ENCODE peak calls at places on chromosomes 5 and 9, in ten cellular contexts. S is heart left ventricle, L is IMR-90, E is H1, K is HCT116, I is transverse colon, D is tibial nerve, H is body of pancreas, M is suprapubic skin, U is A549. Q is an unnamed sample. For H3K4me1, the result is how much of the 10 kb centered on the place peaks cover.

GRCh38 chr9:33229359-33230120 is 10.4 kb upstream of the SPINK4 start:
- DNase-seq in M (peak), I (peak), H (peak), E (no peak), U (peak), D (no peak), S (no peak), K (peak), L (no peak), Q (no peak)

GRCh38 chr9:101582593-101582992 is 12.2 kb downstream of the PPP3R2 start:
- DNase-seq in K (no peak), I (no peak), U (peak), D (no peak), S (no peak), L (peak), H (no peak), M (no peak), E (no peak), Q (no peak)

GRCh38 chr9:84711936-84712335 is 42.4 kb downstream of the NTRK2 start:
- DNase-seq in K (no peak), U (peak), L (no peak), S (no peak), I (peak), D (peak), E (no peak), H (peak), M (no peak), Q (no peak)

GRCh38 chr5:90134892-90135291 is 274.7 kb downstream of the CETN3 start:
- DNase-seq in S (peak), H (no peak), E (no peak), M (no peak), K (no peak), I (peak), D (peak), U (no peak), L (peak), Q (peak)

GRCh38 chr5:150601774-150602345 is 38.6 kb upstream of the SYNPO start:
- DNase-seq in L (no peak), K (no peak), S (peak), U (no peak), I (no peak), E (no peak), H (no peak), M (no peak), D (no peak), Q (no peak)

GRCh38 chr5:141369994-141370848 is at the start of gene PCDHGB3:
- DNase-seq in S (no peak), I (peak), E (no peak), M (no peak), U (peak), D (no peak), H (peak), K (no peak), L (peak), Q (no peak)

GRCh38 chr9:2180704-2181103 is 165.6 kb downstream of the SMARCA2 start:
- DNase-seq in H (no peak), U (no peak), M (no peak), K (no peak), D (no peak), S (no peak), E (no peak), I (no peak), L (peak), Q (no peak)

GRCh38 chr5:16072616-16073015 is 107.0 kb downstream of the MARCHF11 start:
- DNase-seq in E (no peak), L (no peak), U (no peak), D (no peak), I (no peak), M (no peak), S (no peak), H (no peak), K (no peak), Q (no peak)

GRCh38 chr9:135487281-135488012 is 7.9 kb downstream of the PPP1R26 start:
- DNase-seq in D (no peak), I (no peak), K (no peak), E (no peak), U (no peak), M (no peak), L (no peak), S (peak), H (no peak), Q (no peak)

GRCh38 chr5:132386644-132387286 is 17.3 kb downstream of the SLC22A5 start:
- DNase-seq in U (peak), M (peak), S (peak), I (peak), K (peak), E (no peak), D (peak), L (peak), H (peak), Q (peak)

GRCh38 chr5:32865475-32865874 is 154.4 kb downstream of the NPR3 start:
- DNase-seq in L (peak), H (no peak), D (no peak), E (no peak), K (no peak), M (no peak), U (no peak), S (no peak), I (no peak), Q (no peak)

GRCh38 chr5:113487411-113487778 is 858 bp downstream of the MCC start:
- DNase-seq in M (no peak), S (peak), L (peak), K (peak), U (peak), D (no peak), H (no peak), E (no peak), I (no peak), Q (peak)

GRCh38 chr5:152329896-152330295 is 75.2 kb downstream of the NMUR2 start:
- DNase-seq in U (no peak), L (no peak), E (no peak), S (no peak), H (no peak), K (no peak), M (no peak), D (no peak), I (no peak), Q (no peak)

GRCh38 chr9:106859957-106860715 is 2.8 kb upstream of the ZNF462 start:
- DNase-seq in I (peak), K (peak), M (peak), L (no peak), E (no peak), H (peak), D (no peak), U (peak), S (peak), Q (peak)

GRCh38 chr5:1521671-1522600 is 1.8 kb downstream of the LPCAT1 start:
- DNase-seq in S (peak), H (peak), D (peak), L (peak), I (peak), M (peak), E (no peak), K (no peak), U (no peak), Q (peak)

GRCh38 chr5:133238426-133239205 is 186.8 kb downstream of the HSPA4 start:
- DNase-seq in H (no peak), D (no peak), K (no peak), S (peak), M (peak), E (no peak), L (no peak), U (no peak), I (no peak), Q (no peak)

GRCh38 chr5:126920291-126920690 is 110.1 kb downstream of the MARCHF3 start:
- DNase-seq in K (no peak), H (no peak), M (no peak), E (no peak), U (no peak), D (no peak), L (peak), S (no peak), I (no peak), Q (no peak)

GRCh38 chr5:118967059-118967508 is 21.3 kb downstream of the DTWD2 start:
- DNase-seq in U (no peak), H (no peak), E (no peak), M (no peak), L (no peak), S (no peak), I (no peak), D (no peak), K (no peak), Q (no peak)

GRCh38 chr5:42952575-42952974 is 87.5 kb downstream of the ANXA2R start:
- DNase-seq in L (no peak), D (no peak), S (no peak), K (no peak), I (no peak), E (no peak), U (no peak), H (no peak), M (no peak), Q (no peak)

GRCh38 chr9:130042931-130043653 is at the start of gene FNBP1:
- DNase-seq in U (peak), L (peak), E (peak), I (peak), M (peak), H (peak), S (peak), D (peak), K (no peak), Q (peak)

GRCh38 chr5:79200573-79201183 is 35.3 kb upstream of the JMY start:
- DNase-seq in I (no peak), K (no peak), S (no peak), M (no peak), L (peak), U (peak), H (no peak), E (no peak), D (no peak), Q (no peak)

GRCh38 chr9:21381752-21382339 is 3.4 kb downstream of the IFNA2 start:
- DNase-seq in M (no peak), I (no peak), L (no peak), K (no peak), U (peak), S (no peak), E (no peak), H (no peak), D (no peak), Q (no peak)

GRCh38 chr9:81968026-81968425 is 20.5 kb upstream of the SPATA31D1 start:
- DNase-seq in E (no peak), U (no peak), M (no peak), L (no peak), I (no peak), S (no peak), D (no peak), H (no peak), K (no peak), Q (no peak)

GRCh38 chr9:83472221-83472665 is 66.0 kb downstream of the FRMD3 start:
- DNase-seq in L (peak), D (no peak), M (no peak), E (no peak), S (no peak), I (peak), K (no peak), U (peak), H (no peak), Q (no peak)

GRCh38 chr5:181200816-181201215 is 4.2 kb downstream of the TRIM7 start:
- DNase-seq in U (no peak), K (no peak), L (no peak), M (no peak), H (no peak), D (no peak), I (no peak), E (no peak), S (no peak), Q (no peak)

GRCh38 chr5:55031492-55031891 is 7.4 kb downstream of the GZMK start:
- DNase-seq in M (no peak), D (no peak), U (no peak), L (peak), S (no peak), E (no peak), I (no peak), H (no peak), K (no peak), Q (no peak)

GRCh38 chr9:38685535-38685934 is 34.4 kb downstream of the FAM240B start:
- DNase-seq in L (no peak), I (no peak), U (no peak), H (no peak), K (no peak), D (no peak), S (no peak), M (no peak), E (no peak), Q (peak)

GRCh38 chr9:38683336-38683735 is 36.6 kb downstream of the FAM240B start:
- DNase-seq in D (no peak), K (no peak), M (no peak), E (no peak), I (no peak), U (no peak), H (no peak), S (no peak), L (no peak), Q (no peak)

GRCh38 chr9:38682713-38683112 is 37.2 kb downstream of the FAM240B start:
- DNase-seq in S (no peak), M (no peak), L (peak), I (no peak), K (peak), E (no peak), U (peak), H (no peak), D (no peak), Q (no peak)

GRCh38 chr9:38680827-38681226 is 39.1 kb downstream of the FAM240B start:
- DNase-seq in H (no peak), K (no peak), U (no peak), E (no peak), S (no peak), I (no peak), L (no peak), M (no peak), D (no peak), Q (no peak)

GRCh38 chr9:38681747-38682227 is 38.1 kb downstream of the FAM240B start:
- DNase-seq in L (peak), D (no peak), H (no peak), I (no peak), M (no peak), K (no peak), U (no peak), S (no peak), E (no peak), Q (no peak)
- H3K4me1 ChIP-seq in L (under half), D (half or more), H (under half), I (under half), M (under half), K (under half), U (under half), S (under half), E (under half), Q (under half)

DNA sequence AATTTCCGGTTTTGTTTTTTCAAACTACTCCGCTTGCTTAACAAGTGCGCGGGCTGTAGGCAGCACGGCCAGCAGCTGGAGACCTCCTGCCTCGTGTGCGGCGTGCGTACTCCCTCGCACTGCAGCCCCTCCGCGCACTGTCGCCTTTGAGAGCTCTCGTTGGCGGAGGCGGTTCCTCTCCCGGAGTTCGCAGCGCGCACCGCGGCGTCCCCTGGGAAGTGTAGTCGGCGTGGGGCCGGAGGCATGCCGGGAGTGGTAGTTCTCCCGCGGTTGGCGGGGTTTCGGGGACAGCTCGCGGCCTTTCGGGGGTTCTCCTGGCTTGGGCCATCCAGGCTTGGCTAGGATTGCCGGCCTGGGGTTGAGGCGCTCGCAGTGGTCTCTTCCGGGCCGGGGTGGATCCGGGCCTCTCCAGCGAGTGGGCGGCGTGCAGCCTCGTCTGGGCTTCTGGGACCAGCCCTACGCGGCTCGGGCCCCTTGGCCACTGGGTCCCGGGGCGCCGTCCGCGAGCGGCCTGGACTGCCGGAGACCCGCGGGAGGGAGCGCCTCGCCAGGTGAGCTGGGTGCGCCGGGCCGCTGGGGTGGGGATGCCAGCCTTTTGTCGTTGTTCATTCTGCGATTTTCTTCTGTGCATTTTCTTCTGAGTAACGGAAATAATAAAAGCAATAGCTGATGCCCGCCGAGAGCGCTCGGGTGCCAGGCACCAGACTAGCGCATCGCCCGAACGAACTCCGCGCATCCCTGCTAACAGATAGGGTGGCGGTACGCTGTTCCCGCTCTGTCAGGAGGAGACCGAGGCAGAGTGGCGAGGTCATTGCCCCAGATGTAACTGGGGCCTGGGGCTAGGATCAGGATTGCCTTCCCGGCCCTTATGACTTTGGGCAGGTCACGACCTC is at the start of gene ZNF354C:
- DNase-seq in I (peak), H (peak), U (peak), K (no peak), L (peak), D (peak), E (peak), S (peak), M (peak), Q (peak)
- H3K27ac ChIP-seq in I (peak), H (peak), U (peak), K (no peak), L (peak), D (peak), E (no peak), S (peak), M (peak), Q (peak)

GRCh38 chr5:172769598-172770373 is 1.2 kb downstream of the DUSP1 start:
- DNase-seq in K (no peak), H (peak), E (no peak), I (peak), L (peak), D (no peak), U (peak), S (peak), M (peak), Q (peak)
- TF ChIP-seq POLR2A in K (no peak), H (peak), E (no peak), I (peak), L (no peak), D (no peak), U (peak), S (no peak), M (peak), Q (peak)

GRCh38 chr5:4676934-4677333 is 463.2 kb upstream of the ADAMTS16 start:
- DNase-seq in E (no peak), S (no peak), K (no peak), L (no peak), U (no peak), D (no peak), H (no peak), M (no peak), I (no peak), Q (no peak)

GRCh38 chr5:4674176-4674575 is 466.0 kb upstream of the ADAMTS16 start:
- DNase-seq in K (no peak), H (no peak), D (no peak), U (no peak), E (no peak), L (no peak), I (no peak), M (no peak), S (no peak), Q (no peak)
- H3K4me1 ChIP-seq in K (under half), H (under half), D (under half), U (under half), E (under half), L (under half), I (under half), M (under half), S (under half), Q (under half)

GRCh38 chr9:113482991-113483675 is 19.6 kb downstream of the RGS3 start:
- DNase-seq in E (no peak), I (no peak), U (no peak), K (no peak), S (no peak), L (no peak), M (peak), H (peak), D (no peak), Q (no peak)

GRCh38 chr9:113482341-113482740 is 18.8 kb downstream of the RGS3 start:
- DNase-seq in D (no peak), U (no peak), K (no peak), L (no peak), E (no peak), I (no peak), S (no peak), H (peak), M (peak), Q (no peak)

GRCh38 chr9:113485761-113486115 is 22.2 kb downstream of the RGS3 start:
- DNase-seq in S (no peak), U (no peak), E (no peak), K (no peak), D (no peak), M (no peak), L (no peak), I (no peak), H (no peak), Q (no peak)

GRCh38 chr9:113484258-113484730 is 20.8 kb downstream of the RGS3 start:
- DNase-seq in L (peak), U (peak), S (peak), I (peak), H (peak), M (peak), K (no peak), D (peak), E (no peak), Q (peak)

GRCh38 chr9:113483676-113484257 is 20.2 kb downstream of the RGS3 start:
- DNase-seq in M (peak), S (no peak), L (no peak), H (peak), D (no peak), K (no peak), I (no peak), U (no peak), E (no peak), Q (no peak)
- H3K27ac ChIP-seq in M (no peak), S (peak), L (peak), H (peak), D (peak), K (no peak), I (peak), U (no peak), E (no peak), Q (peak)

DNA sequence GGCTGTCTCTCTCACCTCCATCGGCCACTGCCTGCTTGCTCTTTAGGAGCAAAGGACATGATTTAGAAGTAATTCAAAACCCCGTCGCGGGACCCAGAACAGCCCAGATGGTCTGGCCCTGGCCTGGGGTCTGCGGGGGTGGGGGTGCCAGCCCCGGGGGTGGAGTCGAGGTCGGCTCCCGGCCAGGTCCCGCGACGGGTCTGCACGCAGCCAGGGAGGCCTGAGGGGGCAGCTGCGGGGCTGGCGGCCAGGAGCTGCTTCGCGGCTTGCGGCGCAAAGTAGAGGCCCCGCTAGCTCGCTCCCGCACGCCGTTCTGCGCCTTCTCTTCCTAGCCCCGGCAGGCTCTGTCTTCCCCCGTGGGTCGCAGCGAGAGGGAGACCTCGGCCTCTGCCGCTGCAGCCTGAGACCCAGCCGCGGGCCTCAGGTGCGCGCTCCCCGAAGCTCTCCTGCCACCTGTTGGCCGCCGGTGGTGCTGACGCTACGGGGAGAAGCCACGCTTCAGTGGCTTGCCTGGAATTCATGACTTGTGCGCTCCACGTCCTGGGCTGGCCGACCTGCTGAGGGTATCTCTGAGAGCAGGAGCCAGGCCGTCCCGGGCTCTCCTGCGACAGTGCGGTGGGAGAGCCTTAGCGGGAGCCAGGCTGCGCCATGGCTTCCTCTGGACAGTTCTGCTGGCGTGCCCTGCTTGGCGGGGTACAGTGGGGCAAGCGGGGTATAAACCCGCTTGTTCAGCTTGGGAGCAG is 157.2 kb upstream of the PITX1 start:
- DNase-seq in H (peak), K (peak), S (peak), I (peak), U (peak), E (peak), M (no peak), L (peak), D (peak), Q (peak)
- TF ChIP-seq POLR2A in H (no peak), K (no peak), S (no peak), I (no peak), U (no peak), E (no peak), M (no peak), L (no peak), D (no peak), Q (no peak)